ENCODE peak calls at places on chromosome 2, in four cellular contexts. O is mammary epithelial cell, Z is nucleus accumbens, H is GM10248. U is an unnamed sample.

GRCh38 chr2:150169230-150169629 is 318.2 kb downstream of the RND3 start:
- DNase-seq in O (no peak), Z (no peak), H (no peak), U (peak; percentile 55)

GRCh38 chr2:172712251-172712650 is 23.4 kb upstream of the RAPGEF4 start:
- DNase-seq in O (no peak), Z (no peak), H (no peak), U (no peak)

GRCh38 chr2:10331033-10331701 is 28.5 kb downstream of the HPCAL1 start:
- DNase-seq in O (no peak), Z (no peak), H (peak; percentile 70), U (no peak)

GRCh38 chr2:15756011-15756550 is 164.4 kb downstream of the DDX1 start:
- DNase-seq in O (no peak), Z (no peak), H (no peak), U (no peak)

GRCh38 chr2:70087703-70088507 is 628 bp downstream of the PCBP1 start:
- DNase-seq in O (peak; percentile 65), Z (peak; percentile 50), H (no peak), U (peak; percentile 70)

GRCh38 chr2:215528555-215528954 is 92.7 kb upstream of the FN1 start:
- DNase-seq in O (peak; percentile 87), Z (no peak), H (no peak), U (peak; percentile 99)

GRCh38 chr2:241677392-241677791 is 9.2 kb downstream of the DTYMK start:
- DNase-seq in O (no peak), Z (no peak), H (no peak), U (no peak)

GRCh38 chr2:190649798-190650390 is 1.0 kb downstream of the NAB1 start:
- DNase-seq in O (peak; percentile 39), Z (no peak), H (no peak), U (peak; percentile 41)

GRCh38 chr2:34337735-34338134 is 738.6 kb upstream of the FAM98A start:
- DNase-seq in O (no peak), Z (no peak), H (no peak), U (no peak)

GRCh38 chr2:15731213-15731888 is 139.7 kb downstream of the DDX1 start:
- DNase-seq in O (no peak), Z (no peak), H (no peak), U (no peak)

GRCh38 chr2:101613073-101613704 is 84.3 kb upstream of the MAP4K4 start:
- DNase-seq in O (no peak), Z (no peak), H (no peak), U (no peak)

GRCh38 chr2:26612522-26613240 is 28.5 kb downstream of the CIB4 start:
- DNase-seq in O (no peak), Z (peak; percentile 30), H (no peak), U (no peak)

GRCh38 chr2:222973733-222974132 is 78.3 kb upstream of the KCNE4 start:
- DNase-seq in O (no peak), Z (no peak), H (no peak), U (no peak)

GRCh38 chr2:72581560-72582181 is 244.2 kb downstream of the EXOC6B start:
- DNase-seq in O (no peak), Z (no peak), H (no peak), U (no peak)

U was measured in EH.